ENCODE peak calls at places on chromosomes 5 and 9, in seven cellular contexts. C, I, M, T, R, G and X are unnamed samples.

GRCh38 chr9:88388203-88388885 is at the start of gene SPIN1:
- DNase-seq in C (peak; percentile 97), I (peak; percentile 48), M (peak; percentile 36), T (peak; percentile 100), R (peak; percentile 96), G (no peak), X (peak; percentile 95)

GRCh38 chr5:134502259-134502658 is 23.2 kb upstream of the JADE2 start:
- DNase-seq in C (no peak), I (no peak), M (no peak), T (no peak), R (no peak), G (no peak), X (peak; percentile 10)

GRCh38 chr9:88303785-88304495 is 84.3 kb upstream of the SPIN1 start:
- DNase-seq in C (peak; percentile 74), I (no peak), M (no peak), T (peak; percentile 52), R (no peak), G (no peak), X (peak; percentile 73)

GRCh38 chr5:103000089-103000488 is 119.8 kb downstream of the GIN1 start:
- DNase-seq in C (no peak), I (no peak), M (no peak), T (no peak), R (no peak), G (no peak), X (no peak)

GRCh38 chr5:138177936-138178515 is 404 bp downstream of the BRD8 start:
- DNase-seq in C (peak; percentile 60), I (peak; percentile 38), M (no peak), T (peak; percentile 67), R (peak; percentile 42), G (peak; percentile 20), X (peak; percentile 68)

GRCh38 chr9:34500623-34501267 is 22.0 kb downstream of the ENHO start:
- DNase-seq in C (peak; percentile 74), I (peak; percentile 33), M (peak; percentile 8), T (peak; percentile 81), R (peak; percentile 80), G (peak; percentile 50), X (peak; percentile 90)

GRCh38 chr5:52674815-52675545 is 112.7 kb upstream of the ITGA1 start:
- DNase-seq in C (no peak), I (no peak), M (no peak), T (peak; percentile 64), R (no peak), G (no peak), X (no peak)

GRCh38 chr9:99569840-99570239 is 251.8 kb upstream of the NR4A3 start:
- DNase-seq in C (peak; percentile 9), I (no peak), M (no peak), T (no peak), R (no peak), G (no peak), X (no peak)

GRCh38 chr5:135206862-135207261 is 172.8 kb upstream of the PITX1 start:
- DNase-seq in C (no peak), I (no peak), M (no peak), T (no peak), R (no peak), G (no peak), X (no peak)

GRCh38 chr5:94540856-94541494 is 77.4 kb downstream of the KIAA0825 start:
- DNase-seq in C (no peak), I (no peak), M (no peak), T (no peak), R (no peak), G (no peak), X (no peak)

GRCh38 chr9:97599447-97599846 is 33.7 kb downstream of the TSTD2 start:
- DNase-seq in C (no peak), I (no peak), M (no peak), T (no peak), R (no peak), G (no peak), X (no peak)

GRCh38 chr5:141914154-141914743 is 9.4 kb upstream of the DELE1 start:
- DNase-seq in C (peak; percentile 67), I (peak; percentile 6), M (no peak), T (peak; percentile 67), R (peak; percentile 50), G (no peak), X (no peak)